ENCODE peak calls at places on chromosomes 11 and 22, in six cellular contexts. O is adrenal gland, D is B cell, X is HFF-Myc, U is GM12865, H is LNCaP clone FGC. E is an unnamed sample.

GRCh38 chr11:104113541-104113940 is 50.4 kb downstream of the PDGFD start:
- DNase-seq in U (no peak), D (no peak), H (no peak), O (no peak), X (no peak), E (no peak)

GRCh38 chr22:36991220-36991619 is 28.0 kb downstream of the TST start:
- DNase-seq in D (no peak), U (no peak), H (no peak), X (no peak), O (no peak), E (no peak)

GRCh38 chr11:3046190-3046589 is 11.0 kb downstream of the CARS1 start:
- DNase-seq in H (no peak), U (no peak), D (no peak), O (no peak), X (no peak), E (no peak)

GRCh38 chr22:30309981-30310672 is 16.6 kb downstream of the TBC1D10A start:
- DNase-seq in O (no peak), X (no peak), U (peak), H (peak), D (no peak), E (peak)

GRCh38 chr11:120066738-120067303 is 71.1 kb downstream of the TRIM29 start:
- DNase-seq in H (no peak), U (peak), X (no peak), O (no peak), D (no peak), E (no peak)

GRCh38 chr11:119337581-119338317 is 2.9 kb downstream of the C1QTNF5 start:
- DNase-seq in U (no peak), D (no peak), X (peak), H (no peak), O (no peak), E (no peak)

GRCh38 chr11:61972796-61973602 is 5.6 kb upstream of the FTH1 start:
- DNase-seq in U (peak), H (peak), O (peak), D (peak), X (no peak), E (no peak)

GRCh38 chr11:43130616-43131015 is 181.2 kb upstream of the API5 start:
- DNase-seq in U (peak), D (no peak), O (peak), H (peak), X (no peak), E (no peak)

GRCh38 chr11:36945384-36945783 is 347.3 kb upstream of the RAG2 start:
- DNase-seq in H (no peak), D (no peak), U (no peak), X (no peak), O (no peak), E (no peak)

GRCh38 chr11:132471491-132471890 is 1060.8 kb downstream of the OPCML start:
- DNase-seq in O (no peak), H (no peak), U (no peak), X (no peak), D (no peak), E (no peak)

GRCh38 chr22:31615481-31615840 is 46.6 kb downstream of the PISD start:
- DNase-seq in H (no peak), U (no peak), D (no peak), O (no peak), X (no peak), E (no peak)

GRCh38 chr11:74321487-74322188 is 10.2 kb upstream of the P4HA3 start:
- DNase-seq in H (no peak), X (no peak), O (peak), U (peak), D (no peak), E (no peak)

GRCh38 chr11:35163209-35163608 is 24.2 kb downstream of the CD44 start:
- DNase-seq in O (no peak), U (no peak), X (no peak), H (no peak), D (no peak), E (no peak)

GRCh38 chr22:22884888-22885840 is 2.5 kb upstream of the IGLL5 start:
- DNase-seq in U (peak), D (peak), H (no peak), O (no peak), X (no peak), E (peak)

GRCh38 chr11:75536786-75537629 is 11.3 kb upstream of the GDPD5 start:
- DNase-seq in X (no peak), D (no peak), H (no peak), U (peak), O (no peak), E (peak)

GRCh38 chr11:12846766-12847615 is 162.1 kb upstream of the RASSF10 start:
- DNase-seq in D (no peak), O (no peak), H (no peak), U (no peak), X (no peak), E (no peak)

GRCh38 chr11:93477684-93478234 is 65.4 kb downstream of the SMCO4 start:
- DNase-seq in U (no peak), H (no peak), X (no peak), D (no peak), O (no peak), E (no peak)

GRCh38 chr11:9943346-9944110 is 279.7 kb downstream of the SWAP70 start:
- DNase-seq in O (no peak), H (no peak), X (no peak), D (no peak), U (no peak), E (no peak)

GRCh38 chr22:47621253-47621652 is 858.8 kb downstream of the TBC1D22A start:
- DNase-seq in D (no peak), X (no peak), U (no peak), O (no peak), H (no peak), E (no peak)

GRCh38 chr11:126310229-126310991 is 6.5 kb downstream of the DCPS start:
- DNase-seq in U (peak), O (peak), D (no peak), H (no peak), X (peak), E (peak)

GRCh38 chr11:4072668-4073285 is 21.8 kb upstream of the RRM1 start:
- DNase-seq in U (peak), X (peak), D (peak), O (peak), H (peak), E (peak)

GRCh38 chr11:12224537-12224893 is 114.1 kb downstream of the MICAL2 start:
- DNase-seq in U (peak), D (no peak), X (no peak), O (peak), H (no peak), E (peak)

GRCh38 chr11:101334581-101334980 is 205.0 kb upstream of the PGR start:
- DNase-seq in U (no peak), X (no peak), O (no peak), H (no peak), D (no peak), E (no peak)

GRCh38 chr22:26660961-26661578 is 3.7 kb downstream of the MIAT start:
- DNase-seq in U (no peak), O (no peak), X (no peak), H (no peak), D (no peak), E (no peak)

GRCh38 chr11:120184371-120184945 is 26.4 kb upstream of the OAF start:
- DNase-seq in X (no peak), D (no peak), H (no peak), O (peak), U (no peak), E (no peak)

GRCh38 chr11:46202696-46203391 is 74.6 kb upstream of the CREB3L1 start:
- DNase-seq in X (no peak), O (no peak), H (no peak), D (no peak), U (no peak), E (no peak)

GRCh38 chr11:76598426-76598839 is 72.1 kb downstream of the LRRC32 start:
- DNase-seq in U (peak), O (peak), H (no peak), D (peak), X (no peak), E (peak)

GRCh38 chr11:76408171-76408965 is 27.2 kb downstream of the GVQW3 start:
- DNase-seq in O (no peak), H (no peak), U (no peak), D (no peak), X (no peak), E (no peak)

GRCh38 chr11:2569731-2570210 is 125.0 kb downstream of the KCNQ1 start:
- DNase-seq in D (no peak), X (no peak), O (peak), U (no peak), H (no peak), E (no peak)

GRCh38 chr11:90661233-90661632 is 438.4 kb upstream of the CHORDC1 start:
- DNase-seq in O (no peak), U (no peak), H (no peak), X (no peak), D (no peak), E (no peak)

GRCh38 chr11:27820249-27820648 is 120.0 kb upstream of the BDNF start:
- DNase-seq in O (no peak), H (no peak), D (no peak), X (no peak), U (no peak), E (no peak)

GRCh38 chr11:116882386-116882785 is 45.0 kb upstream of the APOA1 start:
- DNase-seq in D (no peak), X (peak), U (no peak), H (no peak), O (no peak), E (no peak)

DNA sequence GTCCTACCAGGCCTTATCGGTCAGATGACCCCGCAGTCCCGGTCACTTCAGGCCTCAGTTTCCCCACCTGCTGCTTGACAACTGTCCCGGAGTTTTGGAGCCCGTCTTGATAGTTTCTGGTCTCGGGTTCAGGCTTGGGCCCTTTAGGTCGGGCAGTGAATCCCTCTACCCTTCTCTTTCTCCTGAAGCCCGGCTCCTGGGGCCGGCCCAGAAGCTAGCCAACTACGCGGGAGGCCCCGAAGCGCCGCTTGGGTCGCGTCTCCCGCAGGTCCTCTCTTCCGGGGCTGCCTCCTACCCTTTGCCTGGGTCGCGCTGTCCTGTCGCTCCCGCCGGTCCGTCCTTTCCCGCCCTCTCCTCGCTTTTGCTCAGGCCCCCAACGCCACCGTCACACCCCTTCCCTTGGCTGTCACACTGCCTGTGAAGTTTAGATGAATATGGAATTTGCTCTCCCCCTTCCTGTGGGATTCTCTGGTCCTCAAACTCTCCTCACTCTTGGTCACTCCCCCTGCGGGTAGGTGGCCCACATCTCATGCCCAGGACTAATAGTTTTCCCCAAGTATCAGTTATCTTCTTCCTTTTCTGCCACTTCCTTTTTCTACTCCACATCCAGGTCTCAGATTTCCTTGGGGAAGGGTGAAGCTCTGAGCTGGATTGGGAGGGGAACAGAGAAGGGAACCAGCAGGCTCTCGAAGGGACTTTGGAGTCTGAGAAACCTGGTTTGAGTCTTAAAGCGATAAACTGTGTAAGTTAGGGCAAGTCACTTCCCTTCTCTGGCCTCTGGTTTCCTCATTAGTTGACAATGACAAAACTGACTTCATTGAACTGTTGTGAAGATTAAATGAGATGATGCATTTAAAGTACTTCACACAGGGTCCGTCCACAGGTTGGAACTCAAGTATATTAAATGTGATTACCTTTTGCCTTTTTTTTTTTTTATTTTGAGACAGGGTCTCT is 791 bp downstream of the RAB1B start:
- DNase-seq in H (no peak), X (peak), D (no peak), O (no peak), U (peak), E (no peak)
- TF ChIP-seq CTCF in H (no peak), X (peak), D (peak), O (peak), U (no peak), E (no peak)

GRCh38 chr11:58289266-58289665 is 21.2 kb upstream of the OR10W1 start:
- DNase-seq in H (no peak), U (no peak), X (no peak), D (no peak), O (no peak), E (no peak)

GRCh38 chr11:58286249-58286648 is 18.2 kb upstream of the OR10W1 start:
- DNase-seq in U (peak), O (no peak), X (no peak), H (peak), D (no peak), E (peak)

GRCh38 chr11:58292017-58292416 is 24.0 kb upstream of the OR10W1 start:
- DNase-seq in X (no peak), H (no peak), D (no peak), O (no peak), U (no peak), E (no peak)
- TF ChIP-seq CTCF in X (no peak), H (no peak), D (no peak), O (no peak), U (no peak), E (no peak)

GRCh38 chr22:24106385-24107381 is 74.6 kb upstream of the SUSD2 start:
- DNase-seq in X (no peak), U (peak), D (peak), O (no peak), H (no peak), E (peak)
- TF ChIP-seq CTCF in X (peak), U (peak), D (peak), O (no peak), H (peak), E (peak)

GRCh38 chr11:105282658-105283057 is 143.1 kb upstream of the CARD18 start:
- DNase-seq in U (no peak), H (no peak), O (no peak), D (no peak), X (no peak), E (no peak)
- TF ChIP-seq CTCF in U (no peak), H (no peak), O (no peak), D (no peak), X (no peak), E (no peak)

DNA sequence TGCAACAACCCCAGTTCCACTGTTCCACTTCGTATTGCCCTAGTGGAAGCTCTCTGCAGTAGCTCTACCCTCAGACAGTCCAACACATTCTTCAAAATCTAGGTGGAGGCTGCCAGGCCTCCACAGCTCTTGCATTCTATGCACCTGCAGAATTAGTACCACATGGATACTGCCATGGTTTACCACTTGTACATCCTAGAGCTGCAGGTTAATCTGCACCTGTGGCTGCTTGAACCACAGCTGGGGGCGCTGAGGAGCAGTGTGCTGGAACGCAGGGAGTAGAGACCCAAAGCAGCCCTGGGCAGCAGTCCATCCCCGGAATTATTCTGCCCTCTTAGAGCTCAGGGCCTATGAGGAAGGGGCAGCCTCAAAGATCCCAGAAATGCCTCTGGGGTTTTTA is 4.3 kb upstream of the CTSC start:
- DNase-seq in U (no peak), X (no peak), O (no peak), H (no peak), D (no peak), E (no peak)
- TF ChIP-seq CTCF in U (no peak), X (peak), O (no peak), H (no peak), D (no peak), E (no peak)

GRCh38 chr11:60899021-60899936 is 7.1 kb downstream of the PRPF19 start:
- DNase-seq in X (peak), O (peak), D (peak), U (peak), H (no peak), E (peak)
- TF ChIP-seq CTCF in X (peak), O (peak), D (peak), U (peak), H (peak), E (peak)

E was measured in GM10248.